ENCODE peak calls at places on chromosomes 3 and 15, in ten cellular contexts. X is tibial artery, O is fibroblast of mammary gland, P is SK-N-SH, T is MCF 10A, L is A549, V is sigmoid colon, E is WTC11, S is astrocyte of the spinal cord, H is AG10803. J is an unnamed sample.

GRCh38 chr15:75639709-75640482 is at the start of gene IMP3:
- DNase-seq in X (peak; percentile 98), O (peak; percentile 96), P (peak; percentile 98), T (peak; percentile 98), L (peak; percentile 99), V (peak; percentile 98), E (peak; percentile 96), S (peak; percentile 98), H (peak; percentile 95), J (peak; percentile 95)

GRCh38 chr15:38054488-38054887 is 120.0 kb downstream of the TMCO5A start:
- DNase-seq in X (no peak), O (peak; percentile 95), P (no peak), T (peak; percentile 52), L (no peak), V (no peak), E (no peak), S (peak; percentile 69), H (peak; percentile 60), J (no peak)

GRCh38 chr3:114119776-114120175 is 59.1 kb downstream of the DRD3 start:
- DNase-seq in X (no peak), O (no peak), P (no peak), T (no peak), L (no peak), V (no peak), E (no peak), S (peak; percentile 37), H (no peak), J (no peak)

GRCh38 chr3:186760141-186760813 is 23.1 kb upstream of the EIF4A2 start:
- DNase-seq in X (no peak), O (no peak), P (no peak), T (peak; percentile 50), L (no peak), V (no peak), E (no peak), S (no peak), H (no peak), J (no peak)

GRCh38 chr3:181561130-181561529 is 150.6 kb upstream of the SOX2 start:
- DNase-seq in X (no peak), O (no peak), P (no peak), T (no peak), L (no peak), V (no peak), E (no peak), S (no peak), H (no peak), J (no peak)

GRCh38 chr15:68617001-68617400 is 38.2 kb downstream of the CORO2B start:
- DNase-seq in X (no peak), O (peak; percentile 37), P (no peak), T (no peak), L (no peak), V (no peak), E (no peak), S (no peak), H (peak; percentile 31), J (peak; percentile 24)

GRCh38 chr3:108388136-108389132 is 92.1 kb downstream of the HHLA2 start:
- DNase-seq in X (no peak), O (no peak), P (no peak), T (no peak), L (no peak), V (no peak), E (no peak), S (peak; percentile 71), H (no peak), J (no peak)

GRCh38 chr3:62723636-62724217 is 151.5 kb downstream of the CADPS start:
- DNase-seq in X (no peak), O (no peak), P (peak; percentile 19), T (no peak), L (no peak), V (no peak), E (peak; percentile 34), S (no peak), H (no peak), J (no peak)

GRCh38 chr15:62797171-62797570 is 245.4 kb upstream of the TPM1 start:
- DNase-seq in X (no peak), O (no peak), P (no peak), T (no peak), L (no peak), V (no peak), E (no peak), S (no peak), H (no peak), J (no peak)

GRCh38 chr15:62795171-62795570 is 247.4 kb upstream of the TPM1 start:
- DNase-seq in X (no peak), O (no peak), P (no peak), T (no peak), L (no peak), V (no peak), E (no peak), S (no peak), H (no peak), J (no peak)

GRCh38 chr15:62792960-62793758 is 249.4 kb upstream of the TPM1 start:
- DNase-seq in X (no peak), O (no peak), P (peak; percentile 32), T (no peak), L (no peak), V (no peak), E (no peak), S (no peak), H (no peak), J (no peak)

GRCh38 chr15:62796296-62796695 is 246.3 kb upstream of the TPM1 start:
- DNase-seq in X (no peak), O (no peak), P (no peak), T (no peak), L (no peak), V (no peak), E (no peak), S (no peak), H (no peak), J (no peak)

DNA sequence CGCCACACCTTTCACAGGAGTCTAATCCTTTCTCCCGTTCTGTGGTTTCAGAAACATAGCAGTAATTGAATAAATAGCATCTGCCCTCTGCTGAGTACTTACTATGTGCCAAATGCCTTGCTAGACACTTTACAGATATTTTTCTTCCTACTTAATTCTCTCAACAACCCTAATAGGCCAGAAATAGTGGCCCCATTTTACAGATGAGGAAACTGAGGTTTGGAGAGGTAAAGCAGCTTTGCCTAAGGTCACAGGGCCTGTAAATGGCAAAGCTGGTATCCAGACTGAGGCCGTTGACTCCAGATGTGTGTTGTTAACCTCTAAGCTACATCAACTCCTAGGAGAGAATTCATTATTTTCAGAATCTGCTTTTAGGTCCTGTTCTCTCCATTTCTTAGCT is 246.8 kb upstream of the TPM1 start:
- DNase-seq in X (no peak), O (no peak), P (no peak), T (no peak), L (no peak), V (no peak), E (no peak), S (no peak), H (no peak), J (no peak)
- TF ChIP-seq CTCF in X (no peak), O (no peak), P (no peak), T (no peak), L (no peak), V (no peak), E (no peak), S (no peak), H (no peak), J (no peak)

DNA sequence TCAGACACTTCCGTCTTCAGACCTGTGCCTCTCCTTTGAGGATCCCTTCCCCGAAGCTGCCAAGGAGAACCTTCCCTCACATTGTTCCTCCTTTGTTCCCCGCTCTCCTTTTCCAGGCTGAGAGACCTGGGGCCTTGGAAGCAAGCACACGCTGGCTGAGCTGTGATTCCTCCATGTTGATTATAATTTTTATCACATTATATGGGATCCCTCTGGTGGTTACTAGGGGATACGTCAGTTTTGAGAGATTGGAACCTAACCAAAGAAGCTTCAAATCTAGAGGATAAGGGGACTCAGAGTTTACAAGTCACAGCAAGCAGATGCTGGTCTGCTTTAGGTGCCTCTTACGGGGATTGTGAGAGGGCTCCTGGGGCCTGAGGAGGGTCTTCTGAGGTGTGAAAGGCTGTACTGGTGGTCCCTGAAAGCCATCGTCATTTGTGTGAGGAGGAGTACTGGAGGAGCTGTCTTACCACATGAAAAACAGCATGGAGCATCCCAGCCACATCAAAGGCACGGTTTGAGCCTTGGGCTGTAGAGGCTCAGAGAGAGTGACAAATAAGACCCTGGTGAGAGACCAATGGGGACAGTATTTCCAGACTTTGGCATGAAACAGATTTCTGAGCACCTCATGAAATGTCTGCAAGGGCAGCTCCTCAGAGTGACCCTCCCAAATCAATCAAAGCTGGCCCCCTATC is 760.1 kb upstream of the CFAP20DC start:
- DNase-seq in X (no peak), O (peak; percentile 69), P (peak; percentile 58), T (peak; percentile 33), L (peak; percentile 18), V (no peak), E (no peak), S (peak; percentile 54), H (peak; percentile 39), J (no peak)
- TF ChIP-seq CTCF in X (no peak), O (peak; percentile 56), P (peak; percentile 51), T (peak; percentile 45), L (peak; percentile 39), V (peak; percentile 20), E (no peak), S (peak; percentile 46), H (peak; percentile 50), J (peak; percentile 48)

GRCh38 chr3:10115326-10116137 is at the start of gene BRK1:
- DNase-seq in X (peak; percentile 96), O (peak; percentile 96), P (peak; percentile 98), T (peak; percentile 97), L (peak; percentile 98), V (peak; percentile 97), E (peak; percentile 86), S (peak; percentile 96), H (peak; percentile 95), J (peak; percentile 95)
- TF ChIP-seq CTCF in X (no peak), O (no peak), P (no peak), T (no peak), L (no peak), V (no peak), E (no peak), S (no peak), H (peak; percentile 6), J (no peak)

GRCh38 chr3:131883711-131884407 is 151.0 kb downstream of the CPNE4 start:
- DNase-seq in X (no peak), O (no peak), P (no peak), T (no peak), L (no peak), V (no peak), E (no peak), S (no peak), H (no peak), J (no peak)

GRCh38 chr3:131881777-131882176 is 153.0 kb downstream of the CPNE4 start:
- DNase-seq in X (no peak), O (no peak), P (no peak), T (no peak), L (no peak), V (no peak), E (no peak), S (no peak), H (no peak), J (no peak)

GRCh38 chr3:131883086-131883485 is 151.7 kb downstream of the CPNE4 start:
- DNase-seq in X (no peak), O (no peak), P (no peak), T (no peak), L (no peak), V (no peak), E (no peak), S (no peak), H (no peak), J (no peak)

DNA sequence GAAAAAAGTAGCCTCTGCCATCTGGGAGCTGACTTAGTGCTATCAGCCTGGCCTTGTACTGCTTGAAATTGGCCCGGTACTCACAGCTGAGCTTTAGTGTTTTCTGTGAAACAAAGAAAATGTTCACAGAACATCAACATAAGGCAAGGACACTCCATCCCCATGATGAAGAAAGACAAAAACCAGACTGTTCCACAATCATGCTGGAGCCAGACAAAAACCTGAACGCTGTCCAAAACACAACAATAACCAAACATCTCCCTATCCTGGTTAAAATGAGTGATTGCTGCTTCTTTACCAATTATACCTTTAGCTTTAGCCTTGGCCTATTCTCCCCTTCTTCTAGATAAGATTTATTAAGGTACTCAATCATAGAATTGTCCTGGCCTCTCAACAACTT is 153.9 kb downstream of the CPNE4 start:
- DNase-seq in X (no peak), O (no peak), P (no peak), T (no peak), L (no peak), V (no peak), E (no peak), S (no peak), H (no peak), J (no peak)
- TF ChIP-seq CTCF in X (no peak), O (no peak), P (no peak), T (no peak), L (no peak), V (no peak), E (no peak), S (no peak), H (no peak), J (no peak)

J was measured in left ventricle myocardium inferior.